ENCODE peak calls at places on chromosomes 7 and 10, in eight cellular contexts. V is hepatocyte, B is mammary epithelial cell, I is H1, O is fibroblast of lung, C is PC-3, S is neural progenitor cell, Q is MM.1S. Y is an unnamed sample.

GRCh38 chr7:91519241-91520200 is 255.3 kb downstream of the FZD1 start:
- DNase-seq in V (no peak), B (no peak), I (no peak), O (peak), C (no peak), S (peak), Q (no peak), Y (peak)

GRCh38 chr10:69043931-69044531 is 43.9 kb upstream of the SRGN start:
- DNase-seq in V (no peak), B (no peak), I (no peak), O (no peak), C (no peak), S (no peak), Q (no peak), Y (no peak)

GRCh38 chr7:5396999-5397656 is 26.5 kb downstream of the TNRC18 start:
- DNase-seq in V (peak), B (peak), I (no peak), O (peak), C (peak), S (no peak), Q (peak), Y (peak)

GRCh38 chr10:122445904-122446303 is 8.5 kb upstream of the ARMS2 start:
- DNase-seq in V (no peak), B (no peak), I (no peak), O (no peak), C (no peak), S (no peak), Q (no peak), Y (no peak)

GRCh38 chr7:43600046-43600445 is 17.1 kb downstream of the STK17A start:
- DNase-seq in V (no peak), B (no peak), I (no peak), O (no peak), C (no peak), S (no peak), Q (no peak), Y (no peak)

GRCh38 chr7:106598663-106599342 is 62.2 kb downstream of the CCDC71L start:
- DNase-seq in V (peak), B (peak), I (peak), O (peak), C (peak), S (peak), Q (peak), Y (peak)

GRCh38 chr7:77349141-77349540 is 67.0 kb downstream of the GSAP start:
- DNase-seq in V (no peak), B (no peak), I (no peak), O (no peak), C (no peak), S (no peak), Q (no peak), Y (no peak)

GRCh38 chr7:122354656-122355055 is 50.1 kb upstream of the FEZF1 start:
- DNase-seq in V (no peak), B (no peak), I (no peak), O (no peak), C (no peak), S (no peak), Q (no peak), Y (no peak)

DNA sequence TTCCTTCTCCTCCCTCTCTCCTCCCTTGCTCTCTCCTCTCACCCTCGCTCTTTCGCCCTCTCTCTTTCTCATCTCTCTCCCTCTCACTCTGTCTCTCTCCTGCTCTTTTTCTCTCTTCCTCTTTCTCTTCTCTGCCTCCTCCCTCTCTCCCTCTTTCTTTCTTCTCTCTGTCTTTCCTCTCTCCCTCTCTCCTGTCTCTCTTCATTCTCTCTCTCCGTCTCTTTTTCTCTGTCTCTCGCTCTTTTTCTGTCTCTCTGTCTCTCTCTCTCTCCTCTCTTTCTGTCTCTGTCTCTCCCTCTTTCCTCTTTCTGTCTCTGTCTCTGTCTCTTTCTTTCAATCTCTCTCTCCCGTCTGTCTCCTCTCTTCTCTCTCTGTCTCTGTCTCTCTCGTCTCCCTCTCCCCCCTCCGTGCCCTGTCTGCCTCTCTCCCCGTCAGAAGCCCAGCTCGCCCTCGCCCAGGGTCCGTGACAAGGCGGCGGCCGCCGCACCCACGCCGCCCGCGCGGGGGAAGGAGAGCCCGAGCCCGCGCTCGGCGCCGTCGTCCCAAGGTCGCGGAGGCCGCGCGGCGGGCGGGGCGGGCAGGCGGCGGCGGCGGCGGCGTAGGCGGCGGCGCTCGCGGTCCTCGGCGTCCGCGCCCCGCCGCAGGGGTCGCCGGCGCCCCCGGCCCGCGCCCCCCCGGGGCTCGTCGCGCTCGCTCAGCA is 21.3 kb upstream of the HSPB1 start:
- DNase-seq in V (no peak), B (no peak), I (no peak), O (no peak), C (no peak), S (peak), Q (no peak), Y (no peak)
- TF ChIP-seq EZH2 in V (peak), B (peak), I (no peak), O (peak), C (peak), S (peak), Q (no peak), Y (peak)

GRCh38 chr7:150629347-150629746 is 2.8 kb downstream of the GIMAP6 start:
- DNase-seq in V (no peak), B (no peak), I (no peak), O (no peak), C (no peak), S (no peak), Q (no peak), Y (no peak)

GRCh38 chr7:150627959-150628358 is 4.2 kb downstream of the GIMAP6 start:
- DNase-seq in V (no peak), B (no peak), I (no peak), O (no peak), C (no peak), S (no peak), Q (no peak), Y (no peak)

GRCh38 chr7:150633926-150634325 is 1.7 kb upstream of the GIMAP6 start:
- DNase-seq in V (no peak), B (no peak), I (no peak), O (no peak), C (no peak), S (no peak), Q (no peak), Y (no peak)

GRCh38 chr7:150631084-150631824 is 931 bp downstream of the GIMAP6 start:
- DNase-seq in V (no peak), B (no peak), I (no peak), O (no peak), C (no peak), S (no peak), Q (no peak), Y (no peak)

DNA sequence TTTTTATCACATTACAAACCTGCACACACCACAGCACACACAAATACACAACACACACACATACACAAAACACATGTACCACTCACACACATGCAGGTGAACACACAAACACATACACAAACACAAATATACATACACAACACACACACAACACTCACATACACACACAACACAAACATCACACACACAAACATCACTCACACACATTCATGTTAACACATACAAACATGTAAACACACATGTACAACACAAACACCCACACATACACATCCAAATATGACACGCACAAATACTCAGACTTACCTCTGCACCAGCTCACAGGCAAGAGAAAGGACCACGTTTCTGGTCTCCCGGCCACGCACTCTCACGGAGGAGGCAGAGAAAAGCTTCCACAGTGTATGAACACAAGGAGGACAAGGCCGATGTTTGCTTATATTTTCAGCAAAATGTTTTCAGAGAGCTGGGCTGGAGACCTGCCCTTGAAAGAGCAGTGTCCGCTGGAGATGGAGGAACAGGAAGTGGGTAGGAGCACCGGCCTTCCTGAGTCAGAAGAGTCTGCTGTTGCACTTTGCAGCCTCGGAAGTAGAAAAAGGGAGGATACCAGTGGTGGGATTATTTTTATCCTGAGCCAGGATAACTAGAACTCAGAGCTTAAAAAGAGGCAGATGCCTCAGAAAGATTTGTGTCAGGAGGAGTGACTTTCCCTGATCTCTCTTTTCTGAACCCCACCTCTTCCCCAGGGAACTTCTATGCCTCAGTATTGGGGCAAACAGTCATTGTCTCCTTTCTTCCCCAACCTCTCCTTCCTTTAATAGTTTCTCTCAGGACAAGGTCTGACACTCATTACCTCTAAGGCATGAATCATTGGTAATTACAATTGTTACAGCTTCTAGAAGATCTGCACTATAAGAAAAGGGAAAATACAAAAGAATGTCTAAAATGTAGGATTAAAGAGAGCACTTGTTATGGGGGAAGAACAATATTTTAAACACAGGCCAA is at the start of gene GIMAP6:
- DNase-seq in V (no peak), B (no peak), I (no peak), O (no peak), C (no peak), S (no peak), Q (no peak), Y (no peak)
- H3K27ac ChIP-seq in V (no peak), B (no peak), I (no peak), O (no peak), C (no peak), S (no peak), Q (no peak), Y (no peak)

GRCh38 chr10:7401782-7402181 is 9.1 kb downstream of the SFMBT2 start:
- DNase-seq in V (no peak), B (no peak), I (no peak), O (no peak), C (no peak), S (no peak), Q (no peak), Y (no peak)

GRCh38 chr10:7399533-7399932 is 11.3 kb downstream of the SFMBT2 start:
- DNase-seq in V (no peak), B (no peak), I (no peak), O (no peak), C (no peak), S (no peak), Q (no peak), Y (no peak)

GRCh38 chr10:7400068-7400824 is 10.6 kb downstream of the SFMBT2 start:
- DNase-seq in V (no peak), B (no peak), I (no peak), O (no peak), C (no peak), S (no peak), Q (no peak), Y (no peak)

GRCh38 chr10:7397636-7398035 is 13.2 kb downstream of the SFMBT2 start:
- DNase-seq in V (no peak), B (no peak), I (no peak), O (no peak), C (no peak), S (no peak), Q (no peak), Y (no peak)

DNA sequence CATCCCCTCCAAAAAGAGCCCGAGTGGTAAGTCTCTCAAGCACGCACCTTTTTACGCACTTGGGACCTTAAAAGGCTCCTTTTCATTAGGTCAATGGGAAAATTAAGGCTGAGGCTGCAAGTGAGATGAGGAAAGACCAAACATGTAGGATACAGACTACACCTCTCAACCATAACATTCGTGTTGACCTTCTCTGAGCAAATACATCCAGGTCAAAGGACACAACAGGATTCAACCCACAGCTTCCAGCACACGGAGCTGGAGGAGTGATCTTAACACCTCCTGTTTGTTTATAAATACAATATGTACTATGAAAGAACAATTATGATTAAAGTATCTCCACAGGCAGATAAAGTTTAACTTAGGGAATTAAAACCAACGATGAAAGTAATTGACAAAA is 9.7 kb downstream of the SFMBT2 start:
- DNase-seq in V (no peak), B (no peak), I (no peak), O (no peak), C (no peak), S (no peak), Q (no peak), Y (no peak)
- TF ChIP-seq CTCF in V (no peak), B (no peak), I (no peak), O (no peak), C (no peak), S (no peak), Q (no peak), Y (no peak)

DNA sequence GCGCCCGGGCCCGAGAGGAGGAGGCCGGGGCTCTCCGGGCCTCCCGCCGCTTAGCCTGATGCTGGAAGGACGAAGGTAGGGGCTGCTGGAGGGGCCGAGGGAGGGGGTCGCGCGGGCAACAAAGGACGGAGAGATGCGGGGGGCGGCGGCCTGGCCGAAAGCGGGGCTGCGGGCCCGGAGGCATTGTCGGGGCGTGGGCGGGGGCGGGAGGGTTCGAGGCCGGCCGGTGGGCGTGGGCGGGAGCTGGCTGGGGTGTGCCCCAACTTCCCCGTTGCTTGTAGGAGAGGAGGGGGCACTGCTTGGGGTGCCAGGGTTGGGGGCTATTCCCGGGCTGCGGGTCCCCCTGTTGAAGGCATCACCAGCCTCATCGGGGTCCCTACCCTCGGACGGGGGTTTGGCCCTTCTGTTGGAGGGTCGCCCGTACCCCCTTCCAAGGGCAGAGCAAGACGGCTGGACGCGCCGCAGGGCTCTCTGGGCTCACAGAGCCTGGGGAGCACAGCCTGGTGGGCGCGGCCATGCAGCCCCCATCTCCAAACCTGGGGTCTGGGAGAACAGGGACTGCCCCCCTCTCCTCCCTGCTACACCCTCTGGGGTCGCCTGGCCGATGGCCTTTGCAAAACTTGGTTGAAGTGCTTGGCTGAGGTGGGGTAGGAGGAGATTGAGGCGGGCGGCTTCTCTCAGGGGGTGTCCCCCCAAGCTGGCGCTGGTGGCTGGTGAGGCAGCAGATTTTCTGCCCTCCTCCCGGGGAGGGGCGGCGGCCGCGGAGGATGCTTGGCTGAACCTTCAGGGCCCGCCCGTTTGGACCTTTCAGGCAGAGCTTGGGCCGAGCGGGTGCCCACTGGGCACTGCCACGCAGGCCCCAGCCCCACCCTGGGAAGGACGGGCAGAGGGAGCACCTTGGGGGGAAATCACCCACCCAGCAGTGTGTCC is 718 bp downstream of the CLIP2 start:
- DNase-seq in V (no peak), B (no peak), I (no peak), O (no peak), C (peak), S (peak), Q (no peak), Y (no peak)
- TF ChIP-seq EZH2 in V (no peak), B (no peak), I (no peak), O (no peak), C (no peak), S (no peak), Q (no peak), Y (no peak)